ENCODE peak calls at places on chromosomes 4 and X, in five cellular contexts. M is pancreas; N is adrenal gland; G is effector memory CD4-positive, alpha-beta T cell; F is astrocyte. C is an unnamed sample.
A peak's percentile ranks its signal among the peaks of the same experiment; 100 is the strongest.

GRCh38 chr4:118325443-118325842 is 27.4 kb downstream of the PRSS12 start:
- DNase-seq in F (no peak), N (no peak), G (no peak), M (no peak), C (no peak)

GRCh38 chr4:7192252-7193039 is at the start of gene SORCS2:
- DNase-seq in G (no peak), M (peak; percentile 58), N (peak; percentile 57), F (no peak), C (peak; percentile 23)

GRCh38 chr4:55437356-55437796 is 41.6 kb downstream of the TMEM165 start:
- DNase-seq in F (peak; percentile 49), G (no peak), M (peak; percentile 25), N (peak; percentile 49), C (peak; percentile 95)

GRCh38 chr4:102429553-102429952 is 71.6 kb upstream of the NFKB1 start:
- DNase-seq in F (peak; percentile 98), M (no peak), G (no peak), N (no peak), C (no peak)

GRCh38 chr4:103887191-103887590 is 167.4 kb upstream of the TACR3 start:
- DNase-seq in M (no peak), N (no peak), F (peak; percentile 1), G (no peak), C (no peak)

GRCh38 chr4:508675-509373 is 9.8 kb downstream of the PIGG start:
- DNase-seq in G (no peak), N (no peak), F (no peak), M (no peak), C (no peak)

GRCh38 chr4:106210021-106210420 is 106.0 kb downstream of the TBCK start:
- DNase-seq in N (no peak), M (no peak), G (no peak), F (no peak), C (no peak)

GRCh38 chr4:119300388-119301131 is 21.4 kb downstream of the FABP2 start:
- DNase-seq in M (peak; percentile 96), G (peak; percentile 78), F (peak; percentile 81), N (peak; percentile 96), C (peak; percentile 97)

GRCh38 chr4:118888666-118889312 is at the start of gene SYNPO2:
- DNase-seq in N (peak; percentile 71), F (peak; percentile 87), M (peak; percentile 21), G (no peak), C (peak; percentile 43)

GRCh38 chr4:142428715-142429114 is 417.4 kb downstream of the INPP4B start:
- DNase-seq in F (no peak), M (no peak), N (no peak), G (no peak), C (no peak)

GRCh38 chrX:136768469-136769084 is 12.2 kb downstream of the ARHGEF6 start:
- DNase-seq in N (peak; percentile 42), M (peak; percentile 4), F (peak; percentile 91), G (peak; percentile 9), C (no peak)

GRCh38 chr4:34733185-34733916 is 1511.0 kb downstream of the ARAP2 start:
- DNase-seq in F (no peak), M (no peak), N (no peak), G (no peak), C (peak; percentile 3)

GRCh38 chrX:43559643-43560042 is 96.5 kb upstream of the MAOA start:
- DNase-seq in M (peak; percentile 15), N (peak; percentile 27), G (no peak), F (peak; percentile 9), C (peak; percentile 64)

GRCh38 chr4:4323705-4324534 is 33.9 kb downstream of the ZBTB49 start:
- DNase-seq in N (no peak), M (no peak), F (peak; percentile 10), G (no peak), C (no peak)

GRCh38 chrX:75086731-75087195 is 69.3 kb downstream of the ABCB7 start:
- DNase-seq in N (no peak), F (no peak), G (no peak), M (no peak), C (no peak)

GRCh38 chrX:118508690-118509089 is 13.1 kb downstream of the DOCK11 start:
- DNase-seq in G (no peak), M (no peak), F (no peak), N (no peak), C (no peak)

GRCh38 chr4:141473026-141473540 is 163.3 kb upstream of the IL15 start:
- DNase-seq in F (no peak), G (no peak), N (no peak), M (no peak), C (no peak)

GRCh38 chr4:1383728-1384591 is 22.3 kb downstream of the NKX1-1 start:
- DNase-seq in M (no peak), N (no peak), F (no peak), G (no peak), C (no peak)

GRCh38 chrX:10800776-10801175 is 180.4 kb upstream of the MID1 start:
- DNase-seq in N (no peak), M (no peak), G (no peak), F (no peak), C (no peak)

GRCh38 chrX:49901068-49901467 is 21.3 kb upstream of the CLCN5 start:
- DNase-seq in F (no peak), M (no peak), G (no peak), N (no peak), C (peak; percentile 25)

GRCh38 chr4:118997601-118998000 is 108.9 kb downstream of the SYNPO2 start:
- DNase-seq in N (no peak), M (no peak), G (no peak), F (peak; percentile 25), C (no peak)

GRCh38 chrX:118904664-118905063 is 69.8 kb upstream of the LONRF3 start:
- DNase-seq in M (no peak), G (no peak), N (no peak), F (no peak), C (peak; percentile 7)

GRCh38 chr4:76969941-76970529 is 20.5 kb downstream of the SEPTIN11 start:
- DNase-seq in N (no peak), G (no peak), F (no peak), M (no peak), C (no peak)

GRCh38 chr4:83378426-83378825 is 43.8 kb upstream of the HPSE start:
- DNase-seq in F (no peak), N (no peak), M (no peak), G (no peak), C (no peak)

GRCh38 chrX:45778621-45779020 is 577.9 kb upstream of the DIPK2B start:
- DNase-seq in F (no peak), G (no peak), M (no peak), N (no peak), C (no peak)

GRCh38 chr4:122758033-122758432 is 25.5 kb downstream of the BBS12 start:
- DNase-seq in M (no peak), N (no peak), F (no peak), G (no peak), C (peak; percentile 86)

GRCh38 chrX:154490021-154490413 is 412 bp downstream of the SLC10A3 start:
- DNase-seq in G (peak; percentile 12), M (peak; percentile 26), N (peak; percentile 53), F (peak; percentile 15), C (peak; percentile 19)

GRCh38 chr4:77074961-77075855 is 581 bp downstream of the CCNI start:
- DNase-seq in F (peak; percentile 62), N (peak; percentile 82), G (peak; percentile 70), M (peak; percentile 68), C (peak; percentile 51)

GRCh38 chr4:177485528-177485927 is 43.3 kb upstream of the AGA start:
- DNase-seq in M (no peak), F (peak; percentile 92), N (no peak), G (no peak), C (no peak)

GRCh38 chr4:120215350-120215749 is 148.7 kb upstream of the MAD2L1 start:
- DNase-seq in F (no peak), G (no peak), M (no peak), N (no peak), C (no peak)

GRCh38 chr4:4461850-4462249 is 74.9 kb downstream of the NSG1 start:
- DNase-seq in F (no peak), N (peak; percentile 92), M (no peak), G (peak; percentile 62), C (peak; percentile 36)

GRCh38 chr4:147760176-147760575 is 28.3 kb downstream of the ARHGAP10 start:
- DNase-seq in F (no peak), M (peak; percentile 14), N (no peak), G (no peak), C (no peak)

GRCh38 chr4:168636506-168637176 is 139.8 kb downstream of the PALLD start:
- DNase-seq in G (no peak), M (no peak), N (no peak), F (peak; percentile 88), C (no peak)

GRCh38 chr4:122889726-122890125 is 32.7 kb downstream of the NUDT6 start:
- DNase-seq in M (no peak), F (no peak), G (no peak), N (no peak), C (no peak)

GRCh38 chr4:152778656-152779512 is 646 bp downstream of the TIGD4 start:
- DNase-seq in F (peak; percentile 6), G (no peak), N (peak; percentile 25), M (peak; percentile 4), C (peak; percentile 29)

GRCh38 chr4:147860960-147861359 is 129.1 kb downstream of the ARHGAP10 start:
- DNase-seq in M (no peak), F (no peak), G (no peak), N (peak; percentile 26), C (no peak)

GRCh38 chr4:73718375-73719373 is 21.7 kb upstream of the CXCL8 start:
- DNase-seq in G (no peak), M (no peak), N (no peak), F (peak; percentile 76), C (no peak)

GRCh38 chr4:18869166-18869565 is 847.6 kb upstream of the LCORL start:
- DNase-seq in G (no peak), F (no peak), M (no peak), N (no peak), C (no peak)
- H3K4me3 ChIP-seq in G (no peak overlapping the region), F (no peak overlapping the region), M (no peak overlapping the region), N (no peak overlapping the region), C (no peak overlapping the region)

DNA sequence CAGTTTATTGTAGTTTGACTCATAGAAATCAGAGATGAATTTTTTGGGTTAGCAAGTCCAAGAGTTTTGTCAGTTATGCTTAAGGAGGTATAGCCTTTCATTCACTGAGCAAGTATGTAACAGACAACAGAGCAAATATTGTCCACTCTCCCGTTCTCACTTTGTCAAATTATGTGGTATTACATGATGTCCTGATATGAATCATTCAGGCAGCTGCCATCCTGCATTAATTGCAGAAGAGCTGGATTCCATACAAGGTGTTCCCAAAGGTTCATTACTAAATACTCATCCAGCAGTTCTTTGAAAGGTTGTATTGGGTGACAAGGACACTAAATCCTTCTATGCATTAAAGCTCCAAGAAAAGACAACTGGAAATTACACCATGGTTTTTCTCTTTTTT is 29.9 kb upstream of the PLAC1 start:
- DNase-seq in M (no peak), G (no peak), F (peak; percentile 29), N (no peak), C (no peak)
- H3K4me1 ChIP-seq in M (no peaks in the 10 kb centered on the region), G (no peaks in the 10 kb centered on the region), F (peaks cover 13% of the 10 kb centered on the region), N (no peaks in the 10 kb centered on the region), C (no peaks in the 10 kb centered on the region)

GRCh38 chrX:150219374-150220185 is 143.5 kb upstream of the MAMLD1 start:
- DNase-seq in M (no peak), G (no peak), N (no peak), F (peak; percentile 38), C (no peak)
- H3K4me3 ChIP-seq in M (no peak overlapping the region), G (no peak overlapping the region), N (no peak overlapping the region), F (no peak overlapping the region), C (no peak overlapping the region)

GRCh38 chr4:8315343-8316250 is 46.0 kb downstream of the HTRA3 start:
- DNase-seq in M (peak; percentile 64), F (peak; percentile 74), G (no peak), N (peak; percentile 91), C (peak; percentile 14)
- H3K4me1 ChIP-seq in M (no peaks in the 10 kb centered on the region), F (peaks cover 15% of the 10 kb centered on the region), G (no peaks in the 10 kb centered on the region), N (peaks cover 20% of the 10 kb centered on the region), C (no peaks in the 10 kb centered on the region)

C was measured in small intestine.